ENCODE peak calls at places on chromosomes 13 and 19, in ten cellular contexts. N is WTC11, M is lower leg skin, J is cardiac muscle cell, R is dorsolateral prefrontal cortex, O is glutamatergic neuron, C is fibroblast of mammary gland, W is MM.1S, Z is neural crest cell, S is AG10803. Q is an unnamed sample.

GRCh38 chr13:49810825-49811526 is 18.5 kb upstream of the KPNA3 start:
- DNase-seq in M (no peak), W (no peak), O (no peak), Z (no peak), J (peak; percentile 55), C (peak; percentile 81), N (no peak), S (peak; percentile 15), R (no peak), Q (peak; percentile 47)

GRCh38 chr13:71799320-71799719 is 67.7 kb downstream of the DACH1 start:
- DNase-seq in N (no peak), C (no peak), R (no peak), M (no peak), O (no peak), W (no peak), Z (no peak), S (no peak), J (no peak), Q (no peak)

GRCh38 chr19:13339869-13340268 is 166.4 kb downstream of the CACNA1A start:
- DNase-seq in S (no peak), Z (no peak), O (peak; percentile 24), C (no peak), J (peak; percentile 30), N (peak; percentile 13), W (no peak), R (peak; percentile 36), M (no peak), Q (no peak)

GRCh38 chr19:19537321-19538048 is 580 bp upstream of the CILP2 start:
- DNase-seq in O (peak; percentile 23), C (no peak), N (peak; percentile 11), Z (no peak), R (no peak), M (no peak), J (no peak), W (no peak), S (no peak), Q (no peak)

GRCh38 chr19:41734585-41734984 is 20.7 kb upstream of the CEACAM6 start:
- DNase-seq in J (no peak), W (no peak), C (no peak), R (no peak), O (no peak), M (no peak), Z (no peak), S (no peak), N (no peak), Q (no peak)

GRCh38 chr19:38319421-38320258 is at the start of gene KCNK6:
- DNase-seq in N (peak; percentile 66), M (no peak), W (no peak), O (peak; percentile 59), J (peak; percentile 63), R (peak; percentile 45), C (peak; percentile 7), Z (peak; percentile 16), S (peak; percentile 15), Q (peak; percentile 14)

GRCh38 chr19:32658527-32658926 is 16.5 kb downstream of the ANKRD27 start:
- DNase-seq in W (no peak), O (no peak), R (no peak), J (no peak), C (no peak), Z (no peak), S (no peak), M (no peak), N (no peak), Q (no peak)

GRCh38 chr19:28831464-28831863 is 381.5 kb downstream of the UQCRFS1 start:
- DNase-seq in O (no peak), J (no peak), Z (no peak), C (no peak), R (no peak), M (no peak), S (no peak), W (no peak), N (no peak), Q (no peak)

GRCh38 chr19:32407004-32407992 is 1.7 kb downstream of the DPY19L3 start:
- DNase-seq in S (peak; percentile 62), O (no peak), C (peak; percentile 89), Z (no peak), N (no peak), M (no peak), W (no peak), R (peak; percentile 58), J (no peak), Q (peak; percentile 49)

GRCh38 chr19:12126707-12127106 is 13.4 kb downstream of the ZNF20 start:
- DNase-seq in W (peak; percentile 31), M (no peak), O (peak; percentile 22), S (no peak), N (peak; percentile 22), Z (no peak), R (no peak), C (peak; percentile 11), J (peak; percentile 24), Q (no peak)

GRCh38 chr19:41882568-41883462 is at the start of gene ARHGEF1:
- DNase-seq in Z (no peak), W (peak; percentile 46), R (no peak), J (peak; percentile 38), N (peak; percentile 56), C (no peak), O (peak; percentile 44), S (peak; percentile 27), M (no peak), Q (no peak)

GRCh38 chr13:111247552-111247951 is 72.9 kb upstream of the TEX29 start:
- DNase-seq in J (peak; percentile 5), Z (no peak), N (no peak), S (peak; percentile 38), M (no peak), W (no peak), C (no peak), O (no peak), R (no peak), Q (no peak)

GRCh38 chr19:54959840-54960239 is 6.3 kb upstream of the NLRP2 start:
- DNase-seq in Z (no peak), M (no peak), W (peak; percentile 78), C (no peak), O (no peak), S (no peak), J (no peak), R (no peak), N (no peak), Q (peak; percentile 3)

DNA sequence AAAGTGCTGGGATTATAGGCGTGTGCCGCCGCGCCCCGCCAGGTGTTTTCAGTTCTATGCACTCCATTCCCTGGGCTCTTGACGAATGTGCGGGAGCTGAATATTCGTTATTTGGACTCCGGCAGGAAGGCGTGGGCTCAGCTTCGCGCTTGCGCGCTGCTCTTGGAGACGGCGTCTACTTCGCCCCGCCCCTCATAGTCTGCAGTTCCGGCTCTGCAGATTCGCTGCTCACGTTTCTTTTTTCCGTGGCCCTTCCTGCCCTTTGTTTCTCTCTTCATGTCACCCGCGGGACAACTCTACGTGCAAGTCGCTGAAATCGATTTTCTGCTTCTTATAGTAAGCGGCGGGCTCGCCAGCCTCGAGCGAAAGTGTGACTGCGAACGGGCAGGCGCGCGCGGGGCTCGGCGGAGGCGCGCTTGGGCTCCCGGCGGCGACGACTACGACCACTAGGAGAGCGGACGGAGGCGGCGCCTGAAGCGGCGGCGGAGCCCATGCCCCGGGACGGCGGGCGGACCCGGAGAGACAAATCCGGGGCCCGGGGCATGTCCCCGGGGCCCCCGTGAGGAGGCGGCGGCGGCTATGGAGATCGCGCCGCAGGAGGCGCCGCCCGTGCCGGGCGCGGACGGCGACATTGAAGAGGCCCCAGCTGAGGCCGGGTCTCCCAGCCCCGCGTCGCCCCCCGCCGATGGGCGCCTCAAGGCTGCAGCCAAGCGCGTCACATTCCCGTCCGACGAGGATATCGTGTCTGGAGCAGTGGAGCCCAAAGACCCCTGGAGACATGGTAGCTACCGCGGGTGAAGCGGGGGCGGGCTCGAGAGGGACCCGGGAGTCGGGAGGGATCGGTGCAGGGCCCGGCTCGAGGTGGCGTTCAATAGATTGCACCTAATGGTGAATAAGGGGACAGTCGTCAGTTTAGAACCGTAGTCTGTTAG is at the start of gene PPP1R37:
- DNase-seq in R (peak; percentile 94), N (peak; percentile 93), O (peak; percentile 92), C (peak; percentile 98), Z (peak; percentile 89), W (peak; percentile 99), M (peak; percentile 91), J (peak; percentile 98), S (peak; percentile 98), Q (peak; percentile 95)
- TF ChIP-seq CTCF in R (peak; percentile 52), N (no peak), O (no peak), C (no peak), Z (peak; percentile 60), W (peak; percentile 14), M (no peak), J (peak; percentile 24), S (no peak), Q (no peak)

DNA sequence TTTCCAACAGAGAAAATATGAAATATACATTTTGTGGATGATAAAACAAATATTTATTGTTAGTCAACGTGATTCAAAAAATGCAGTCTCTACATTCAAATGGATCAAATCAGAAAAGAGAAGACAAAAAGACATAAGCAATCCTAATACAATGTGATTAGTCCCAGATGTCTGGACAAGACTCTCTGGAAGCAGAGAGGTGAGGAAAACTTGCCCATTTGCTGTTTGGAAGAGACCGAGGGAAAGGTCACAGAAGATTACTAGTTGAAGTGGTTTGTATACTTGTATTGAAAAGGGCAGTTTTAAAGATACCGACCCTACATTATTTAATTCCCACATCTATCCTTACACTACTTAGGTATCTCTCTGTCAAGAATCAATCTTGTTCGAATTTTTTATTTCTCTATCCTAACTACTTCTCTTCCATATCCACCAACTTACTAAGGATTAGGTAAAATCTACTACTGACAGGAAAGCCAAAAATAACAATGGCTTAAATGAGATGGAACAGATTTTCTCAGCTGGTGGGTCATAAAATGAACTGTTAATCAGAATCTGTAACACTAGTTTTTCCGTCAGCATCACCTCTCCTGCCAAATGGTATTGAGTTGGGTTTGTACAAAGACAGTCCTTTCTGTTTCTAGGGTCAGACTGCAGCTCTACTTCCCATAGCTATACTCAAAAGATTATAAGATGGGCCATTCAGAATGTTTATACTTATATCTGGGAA is 497.1 kb downstream of the DCT start:
- DNase-seq in Z (no peak), C (peak; percentile 43), M (no peak), O (no peak), R (no peak), J (no peak), W (no peak), S (no peak), N (no peak), Q (no peak)
- TF ChIP-seq CTCF in Z (no peak), C (no peak), M (no peak), O (no peak), R (no peak), J (no peak), W (no peak), S (no peak), N (no peak), Q (no peak)

DNA sequence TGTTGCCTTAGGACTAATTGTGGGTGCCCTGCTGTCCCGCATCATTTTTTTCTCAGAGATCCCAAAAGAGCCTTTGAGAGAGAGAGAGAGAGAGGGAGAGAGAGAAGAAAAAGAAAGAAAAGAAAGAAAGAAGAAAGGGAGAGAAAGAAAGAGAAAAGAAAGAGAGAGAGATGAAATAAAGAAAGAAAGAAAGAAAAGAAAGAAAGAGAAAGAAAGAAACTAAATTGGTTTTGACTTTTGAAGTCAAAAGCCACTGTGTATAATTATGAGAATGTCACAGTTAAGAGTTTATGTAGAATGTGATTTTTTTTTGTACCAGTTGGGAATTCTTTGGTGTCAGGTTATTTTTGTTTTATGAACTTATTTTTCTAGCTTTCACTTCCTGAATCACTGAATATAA is 43.4 kb upstream of the AKAP11 start:
- DNase-seq in C (no peak), J (no peak), Z (no peak), O (no peak), W (no peak), M (no peak), R (no peak), N (no peak), S (no peak), Q (no peak)
- TF ChIP-seq CTCF in C (no peak), J (no peak), Z (no peak), O (no peak), W (no peak), M (no peak), R (no peak), N (no peak), S (no peak), Q (no peak)

GRCh38 chr13:86725105-86725504 is 925.9 kb upstream of the SLITRK6 start:
- DNase-seq in R (no peak), J (no peak), O (peak; percentile 27), C (no peak), N (peak; percentile 28), W (no peak), S (no peak), M (no peak), Z (no peak), Q (no peak)
- TF ChIP-seq CTCF in R (no peak), J (no peak), O (peak; percentile 59), C (no peak), N (peak; percentile 33), W (no peak), S (no peak), M (no peak), Z (no peak), Q (no peak)

Q was measured in astrocyte.